ENCODE peak calls at places on chromosomes 1 and 21, in four cellular contexts. One of them, this sample, is unnamed.

GRCh38 chr1:221217029-221217428 is 337.8 kb downstream of the HLX start:
- DNase-seq in small intestine: no peak
- DNase-seq in CD4-positive, CD25-positive, alpha-beta regulatory T cell: no peak
- DNase-seq in aorta: no peak
- DNase-seq in this sample: no peak

GRCh38 chr1:114113801-114114750 is 39.6 kb downstream of the SYT6 start:
- DNase-seq in small intestine: no peak
- DNase-seq in CD4-positive, CD25-positive, alpha-beta regulatory T cell: no peak
- DNase-seq in aorta: no peak
- DNase-seq in this sample: no peak

GRCh38 chr21:46393451-46393940 is 65.2 kb upstream of the DIP2A start:
- DNase-seq in CD4-positive, CD25-positive, alpha-beta regulatory T cell: no peak
- DNase-seq in aorta: peak; percentile 73
- DNase-seq in small intestine: no peak
- DNase-seq in this sample: no peak

GRCh38 chr1:13832536-13832935 is 132.5 kb downstream of the PRDM2 start:
- DNase-seq in aorta: no peak
- DNase-seq in small intestine: peak; percentile 68
- DNase-seq in CD4-positive, CD25-positive, alpha-beta regulatory T cell: no peak
- DNase-seq in this sample: no peak

GRCh38 chr1:233617025-233617424 is 3.1 kb downstream of the KCNK1 start:
- DNase-seq in small intestine: no peak
- DNase-seq in aorta: no peak
- DNase-seq in CD4-positive, CD25-positive, alpha-beta regulatory T cell: no peak
- DNase-seq in this sample: no peak

GRCh38 chr1:206809504-206810084 is 37.3 kb upstream of the IL10 start:
- DNase-seq in CD4-positive, CD25-positive, alpha-beta regulatory T cell: no peak
- DNase-seq in small intestine: peak; percentile 29
- DNase-seq in aorta: no peak
- DNase-seq in this sample: no peak

GRCh38 chr1:21296509-21297354 is 6.5 kb upstream of the ECE1 start:
- DNase-seq in small intestine: no peak
- DNase-seq in CD4-positive, CD25-positive, alpha-beta regulatory T cell: no peak
- DNase-seq in aorta: no peak
- DNase-seq in this sample: no peak

GRCh38 chr1:218867941-218868656 is 305.6 kb upstream of the LYPLAL1 start:
- DNase-seq in CD4-positive, CD25-positive, alpha-beta regulatory T cell: no peak
- DNase-seq in aorta: no peak
- DNase-seq in small intestine: no peak
- DNase-seq in this sample: no peak

GRCh38 chr1:109508001-109508872 is 1.3 kb downstream of the AMIGO1 start:
- DNase-seq in small intestine: no peak
- DNase-seq in aorta: no peak
- DNase-seq in CD4-positive, CD25-positive, alpha-beta regulatory T cell: no peak
- DNase-seq in this sample: no peak

DNA sequence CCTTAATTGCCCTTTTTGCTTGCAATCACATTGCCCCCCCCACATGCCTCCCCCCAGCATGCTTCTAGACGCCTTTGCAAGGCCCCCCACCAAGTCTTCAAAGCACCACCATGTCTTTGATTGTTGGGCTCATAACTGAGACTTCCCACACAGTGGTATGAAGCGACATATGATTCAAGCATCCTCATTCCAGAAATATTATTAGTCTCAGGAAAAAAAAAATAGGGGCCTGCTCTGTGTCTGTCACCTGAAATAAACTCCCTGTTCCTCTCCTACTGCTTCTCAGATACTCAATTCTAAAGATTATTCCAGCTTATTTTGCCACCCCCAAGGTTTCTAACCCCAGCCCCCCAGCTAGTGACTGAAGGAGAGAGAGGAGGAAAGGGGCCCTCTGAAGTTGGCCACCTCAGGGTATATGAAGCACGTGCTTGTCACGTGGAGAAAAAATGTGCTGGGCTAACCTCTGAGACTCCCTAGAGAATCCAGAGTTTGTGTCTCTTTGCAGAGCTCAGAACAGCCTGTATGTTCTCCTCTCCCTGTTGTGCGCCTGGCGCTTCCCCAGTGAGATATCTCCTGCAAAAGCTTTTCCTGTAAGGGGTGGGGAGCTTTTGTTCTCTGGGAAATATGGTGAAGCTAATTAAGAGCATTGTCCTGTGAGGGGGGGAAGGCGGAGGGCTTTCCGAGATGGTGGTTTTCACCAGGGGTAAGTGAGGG is 35.9 kb upstream of the RASAL2 start:
- DNase-seq in small intestine: no peak
- DNase-seq in CD4-positive, CD25-positive, alpha-beta regulatory T cell: no peak
- DNase-seq in aorta: no peak
- DNase-seq in this sample: no peak
- H3K4me1 ChIP-seq in small intestine: peaks cover 19% of the 10 kb centered on the region
- H3K4me1 ChIP-seq in CD4-positive, CD25-positive, alpha-beta regulatory T cell: no peaks in the 10 kb centered on the region
- H3K4me1 ChIP-seq in aorta: peaks cover 8% of the 10 kb centered on the region
- H3K4me1 ChIP-seq in this sample: no peaks in the 10 kb centered on the region

GRCh38 chr1:12616709-12617373 is 1.2 kb downstream of the DHRS3 start:
- DNase-seq in aorta: peak; percentile 83
- DNase-seq in small intestine: peak; percentile 26
- DNase-seq in CD4-positive, CD25-positive, alpha-beta regulatory T cell: no peak
- DNase-seq in this sample: no peak
- H3K4me1 ChIP-seq in aorta: peaks cover 9% of the 10 kb centered on the region
- H3K4me1 ChIP-seq in small intestine: peaks cover 4% of the 10 kb centered on the region
- H3K4me1 ChIP-seq in CD4-positive, CD25-positive, alpha-beta regulatory T cell: peaks cover 55% of the 10 kb centered on the region
- H3K4me1 ChIP-seq in this sample: peaks cover 38% of the 10 kb centered on the region

GRCh38 chr1:8666394-8667167 is 150.9 kb downstream of the RERE start:
- DNase-seq in small intestine: no peak
- DNase-seq in CD4-positive, CD25-positive, alpha-beta regulatory T cell: no peak
- DNase-seq in aorta: no peak
- DNase-seq in this sample: no peak

GRCh38 chr1:8665824-8666223 is 151.6 kb downstream of the RERE start:
- DNase-seq in CD4-positive, CD25-positive, alpha-beta regulatory T cell: no peak
- DNase-seq in small intestine: no peak
- DNase-seq in aorta: no peak
- DNase-seq in this sample: no peak

GRCh38 chr1:8663915-8664331 is 153.5 kb downstream of the RERE start:
- DNase-seq in small intestine: peak; percentile 76
- DNase-seq in CD4-positive, CD25-positive, alpha-beta regulatory T cell: no peak
- DNase-seq in aorta: no peak
- DNase-seq in this sample: no peak

GRCh38 chr1:8663090-8663802 is 154.2 kb downstream of the RERE start:
- DNase-seq in CD4-positive, CD25-positive, alpha-beta regulatory T cell: no peak
- DNase-seq in aorta: no peak
- DNase-seq in small intestine: no peak
- DNase-seq in this sample: no peak

DNA sequence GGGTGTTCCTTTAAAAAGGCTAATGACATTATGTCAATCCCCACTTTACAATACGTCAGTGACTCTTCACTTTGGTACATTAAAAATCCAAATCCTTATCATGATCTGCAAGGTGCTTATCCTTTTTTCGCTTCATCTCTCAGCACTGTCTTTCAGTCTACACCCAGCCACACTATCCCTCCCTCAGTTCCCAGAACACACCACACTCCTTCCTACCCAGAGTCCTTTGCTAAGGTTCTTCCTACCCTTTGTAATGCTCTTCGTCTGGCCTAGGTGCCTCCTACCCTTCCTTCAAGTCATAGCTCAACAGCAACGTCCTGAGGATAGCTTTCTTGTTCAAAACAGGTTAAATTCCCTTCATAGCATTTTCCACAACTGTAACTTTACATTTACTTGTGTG is 152.6 kb downstream of the RERE start:
- DNase-seq in aorta: no peak
- DNase-seq in small intestine: no peak
- DNase-seq in CD4-positive, CD25-positive, alpha-beta regulatory T cell: no peak
- DNase-seq in this sample: no peak
- H3K4me1 ChIP-seq in aorta: peaks cover 15% of the 10 kb centered on the region
- H3K4me1 ChIP-seq in small intestine: peaks cover 58% of the 10 kb centered on the region
- H3K4me1 ChIP-seq in CD4-positive, CD25-positive, alpha-beta regulatory T cell: peaks cover 37% of the 10 kb centered on the region
- H3K4me1 ChIP-seq in this sample: peaks cover 10% of the 10 kb centered on the region

DNA sequence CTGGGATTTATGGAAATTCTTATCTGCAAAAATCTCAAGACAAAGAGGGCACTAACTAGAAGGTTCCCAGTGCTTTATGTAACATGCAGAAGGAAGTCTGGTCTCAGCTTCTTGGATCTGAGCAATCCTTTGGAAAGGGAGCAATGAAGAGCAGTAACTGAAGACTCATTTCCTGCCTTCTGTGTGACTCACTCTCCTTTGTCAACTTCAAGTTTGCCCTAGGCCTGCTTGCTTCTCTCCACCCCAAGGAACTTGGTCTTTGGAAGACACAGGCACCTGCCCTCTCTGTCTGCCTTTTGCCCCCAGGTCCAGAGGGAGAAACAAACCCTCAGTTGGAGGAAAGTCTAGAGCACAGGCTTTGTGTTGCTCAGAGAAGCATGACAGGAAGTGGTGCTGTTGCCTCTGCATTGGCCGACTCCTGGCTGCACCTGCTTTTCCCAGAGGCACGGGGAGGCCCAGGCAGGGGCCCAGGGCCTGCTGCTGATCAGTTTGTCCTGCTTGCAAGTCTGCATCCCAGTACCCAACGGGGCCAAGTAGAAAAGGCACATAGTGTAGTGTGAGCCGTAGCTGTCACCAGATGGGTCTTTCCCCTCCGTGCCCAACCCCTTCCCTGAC is 137.2 kb downstream of the DHRS3 start:
- DNase-seq in CD4-positive, CD25-positive, alpha-beta regulatory T cell: no peak
- DNase-seq in aorta: no peak
- DNase-seq in small intestine: peak; percentile 98
- DNase-seq in this sample: no peak
- H3K4me1 ChIP-seq in CD4-positive, CD25-positive, alpha-beta regulatory T cell: peaks cover 28% of the 10 kb centered on the region
- H3K4me1 ChIP-seq in aorta: peaks cover 18% of the 10 kb centered on the region
- H3K4me1 ChIP-seq in small intestine: peaks cover 43% of the 10 kb centered on the region
- H3K4me1 ChIP-seq in this sample: peaks cover 42% of the 10 kb centered on the region